ENCODE peak calls at places on chromosome 15, in four cellular contexts. H is HEK293T; W is HFFc6; E is stimulated activated CD8-positive, alpha-beta memory T cell treated with anti-CD3 and anti-CD28 coated beads, Interleukin-4, amount 100 ng/mL, for 48 hours. Y is an unnamed sample.

GRCh38 chr15:93307513-93307912 is 218.5 kb upstream of the RGMA start:
- DNase-seq in W (no peak), H (no peak), E (no peak), Y (no peak)

GRCh38 chr15:67174864-67175573 is 79.4 kb downstream of the AAGAB start:
- DNase-seq in E (no peak), H (no peak), W (no peak), Y (peak; percentile 95)

GRCh38 chr15:85582719-85583089 is 202.3 kb downstream of the AKAP13 start:
- DNase-seq in E (peak; percentile 70), W (no peak), H (no peak), Y (no peak)

GRCh38 chr15:100818927-100819326 is 60.7 kb upstream of the ALDH1A3 start:
- DNase-seq in W (no peak), H (no peak), E (no peak), Y (no peak)

GRCh38 chr15:64067564-64068030 is 21.3 kb upstream of the DAPK2 start:
- DNase-seq in E (peak; percentile 84), W (peak; percentile 33), H (peak; percentile 64), Y (no peak)

GRCh38 chr15:80585544-80586018 is 109.5 kb upstream of the ABHD17C start:
- DNase-seq in H (no peak), W (no peak), E (no peak), Y (no peak)

GRCh38 chr15:77371850-77372249 is 48.1 kb downstream of the PEAK1 start:
- DNase-seq in E (no peak), W (no peak), H (no peak), Y (no peak)

GRCh38 chr15:85407421-85408269 is 27.2 kb downstream of the AKAP13 start:
- DNase-seq in W (peak; percentile 84), E (peak; percentile 50), H (peak; percentile 26), Y (no peak)

GRCh38 chr15:85557385-85557784 is 177.0 kb downstream of the AKAP13 start:
- DNase-seq in E (no peak), H (no peak), W (no peak), Y (no peak)

GRCh38 chr15:74400915-74401757 is 32.6 kb downstream of the SEMA7A start:
- DNase-seq in W (no peak), E (peak; percentile 71), H (no peak), Y (no peak)

GRCh38 chr15:59699810-59700431 is 10.8 kb upstream of the BNIP2 start:
- DNase-seq in H (no peak), W (no peak), E (no peak), Y (no peak)

Y was measured in keratinocyte.